ENCODE peak calls at places on chromosomes 12 and 14, in eight cellular contexts. G is mesothelial cell of epicardium; T is stimulated activated CD8-positive, alpha-beta memory T cell treated with anti-CD3 and anti-CD28 coated beads, Interleukin-7, amount 100 ng/mL, for 24 hours; Y is NCI-H1694 treated with DMSO at 0.1 percent for 48 hours; Z is COR-L47; K is lower lobe of right lung; F is astrocyte of the spinal cord; C is NCI-H1092. M is an unnamed sample.

GRCh38 chr12:56020437-56021189 is at the start of gene IKZF4:
- DNase-seq in G (peak), T (no peak), Y (no peak), Z (no peak), K (peak), F (peak), C (no peak), M (no peak)

GRCh38 chr14:100609941-100610391 is 22.7 kb upstream of the BEGAIN start:
- DNase-seq in G (no peak), T (no peak), Y (no peak), Z (no peak), K (no peak), F (no peak), C (no peak), M (peak)

GRCh38 chr14:58637040-58637390 is 747 bp upstream of the DACT1 start:
- DNase-seq in G (no peak), T (no peak), Y (peak), Z (no peak), K (no peak), F (peak), C (no peak), M (no peak)

GRCh38 chr14:54488318-54488645 is 498 bp downstream of the GMFB start:
- DNase-seq in G (no peak), T (no peak), Y (no peak), Z (no peak), K (no peak), F (no peak), C (no peak), M (no peak)

GRCh38 chr12:105507311-105508035 is 177.0 kb downstream of the C12orf75 start:
- DNase-seq in G (no peak), T (no peak), Y (no peak), Z (no peak), K (no peak), F (peak), C (no peak), M (no peak)

GRCh38 chr12:84978921-84979320 is 57.2 kb downstream of the TSPAN19 start:
- DNase-seq in G (no peak), T (no peak), Y (no peak), Z (no peak), K (no peak), F (no peak), C (no peak), M (no peak)

GRCh38 chr14:64748995-64749714 is 44.9 kb downstream of the PLEKHG3 start:
- DNase-seq in G (no peak), T (no peak), Y (no peak), Z (no peak), K (no peak), F (no peak), C (no peak), M (no peak)

GRCh38 chr14:103085106-103086091 is 1.4 kb downstream of the LBHD2 start:
- DNase-seq in G (no peak), T (no peak), Y (no peak), Z (no peak), K (no peak), F (no peak), C (no peak), M (no peak)

M was measured in suprapubic skin.